ENCODE peak calls at places on chromosomes 16 and 17, in four cellular contexts. B is fibroblast of mammary gland, T is MCF 10A, V is progenitor cell of endocrine pancreas. W is an unnamed sample.

GRCh38 chr16:85187002-85187401 is 74.7 kb upstream of the CIBAR2 start:
- DNase-seq in V (no peak), B (peak; percentile 39), T (no peak), W (peak; percentile 42)

GRCh38 chr16:30054959-30055553 is 10.5 kb upstream of the ALDOA start:
- DNase-seq in T (peak; percentile 77), B (no peak), V (no peak), W (peak; percentile 88)

GRCh38 chr17:71217769-71218168 is 903.1 kb upstream of the SOX9 start:
- DNase-seq in V (no peak), B (no peak), T (no peak), W (peak; percentile 74)

GRCh38 chr16:60027351-60027750 is 1293.2 kb upstream of the GOT2 start:
- DNase-seq in V (no peak), T (no peak), B (no peak), W (no peak)

GRCh38 chr16:84640145-84640544 is 8.2 kb upstream of the KLHL36 start:
- DNase-seq in T (no peak), B (no peak), V (no peak), W (no peak)

GRCh38 chr17:51166987-51167931 is 1.0 kb downstream of the NME2 start:
- DNase-seq in B (no peak), T (peak; percentile 58), V (peak; percentile 66), W (peak; percentile 42)

GRCh38 chr17:38559880-38560230 is 45.9 kb downstream of the SRCIN1 start:
- DNase-seq in T (no peak), V (no peak), B (no peak), W (no peak)

GRCh38 chr16:21084631-21085235 is 65.9 kb downstream of the DNAH3 start:
- DNase-seq in T (no peak), B (no peak), V (no peak), W (no peak)

GRCh38 chr17:77374170-77374936 is 233.6 kb downstream of the SEC14L1 start:
- DNase-seq in V (peak; percentile 73), T (no peak), B (peak; percentile 82), W (no peak)

GRCh38 chr17:55845385-55845784 is 94.5 kb downstream of the PCTP start:
- DNase-seq in B (peak; percentile 47), T (no peak), V (peak; percentile 54), W (peak; percentile 11)
- TF ChIP-seq CTCF in B (peak; percentile 55), T (no peak), V (peak; percentile 79), W (no peak)

DNA sequence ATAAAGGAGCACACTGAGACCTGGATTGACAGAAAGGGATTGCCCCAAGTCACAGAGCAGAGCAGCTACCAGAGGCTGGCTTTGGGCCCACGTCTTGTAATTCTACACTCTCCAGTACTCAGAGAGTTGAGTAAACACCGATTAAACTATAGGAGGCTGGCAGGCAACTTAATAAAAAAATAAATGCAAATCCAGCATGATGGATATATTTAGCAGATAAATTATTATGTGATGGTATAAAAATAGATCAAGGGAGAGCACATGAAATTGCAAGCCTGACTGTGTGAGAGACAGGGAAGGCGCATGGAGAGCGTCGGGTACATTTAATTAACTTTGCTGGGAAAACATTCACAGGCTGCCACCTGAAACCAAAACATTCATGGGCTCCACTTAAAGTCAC is 87.7 kb upstream of the CCL2 start:
- DNase-seq in B (no peak), T (no peak), V (no peak), W (no peak)
- TF ChIP-seq CTCF in B (no peak), T (no peak), V (no peak), W (no peak)

GRCh38 chr17:79576333-79576732 is 34.5 kb downstream of the RBFOX3 start:
- DNase-seq in V (no peak), T (no peak), B (no peak), W (no peak)
- TF ChIP-seq CTCF in V (no peak), T (no peak), B (no peak), W (no peak)

GRCh38 chr16:82360024-82360783 is 190.2 kb upstream of the MPHOSPH6 start:
- DNase-seq in V (no peak), T (no peak), B (no peak), W (no peak)
- TF ChIP-seq CTCF in V (no peak), T (no peak), B (no peak), W (no peak)

GRCh38 chr17:1367351-1367745 is 32.7 kb downstream of the YWHAE start:
- DNase-seq in T (peak; percentile 27), V (no peak), B (peak; percentile 58), W (no peak)

GRCh38 chr17:1365445-1366039 is 34.5 kb downstream of the YWHAE start:
- DNase-seq in V (peak; percentile 29), T (peak; percentile 86), B (peak; percentile 82), W (peak; percentile 82)

GRCh38 chr17:1371893-1372590 is 28.0 kb downstream of the YWHAE start:
- DNase-seq in V (no peak), B (no peak), T (no peak), W (no peak)

GRCh38 chr17:1366234-1366633 is 33.8 kb downstream of the YWHAE start:
- DNase-seq in V (no peak), T (no peak), B (no peak), W (no peak)

GRCh38 chr17:1368588-1368987 is 31.4 kb downstream of the YWHAE start:
- DNase-seq in T (no peak), V (no peak), B (no peak), W (no peak)
- TF ChIP-seq CTCF in T (no peak), V (no peak), B (no peak), W (no peak)

GRCh38 chr17:22454070-22454999 is 762.0 kb downstream of the KCNJ18 start:
- DNase-seq in V (no peak), B (no peak), T (no peak), W (no peak)
- TF ChIP-seq CTCF in V (no peak), B (no peak), T (no peak), W (no peak)

GRCh38 chr17:17729620-17730249 is 48.5 kb downstream of the RAI1 start:
- DNase-seq in V (peak; percentile 48), B (no peak), T (peak; percentile 57), W (peak; percentile 54)
- TF ChIP-seq CTCF in V (peak; percentile 68), B (peak; percentile 52), T (peak; percentile 50), W (peak; percentile 78)